ENCODE peak calls at places on chromosomes 13 and 19, in nine cellular contexts. B is Ammon's horn; N is stimulated activated CD4-positive, alpha-beta T cell treated with anti-CD3 and anti-CD28 coated beads, Interleukin-15, amount 100 ng/mL, for 1 hour; T is GM04503; I is iris pigment epithelial cell; H is activated CD4-positive, CD25-positive, alpha-beta regulatory T cell; R is activated CD4-positive, alpha-beta T cell treated with anti-CD3 and anti-CD28 coated beads for 24 hours; C is T follicular helper cell; Z is iPS DF 19.7. Q is an unnamed sample.

GRCh38 chr13:107379398-107380155 is 811.6 kb upstream of the ARGLU1 start:
- DNase-seq in I (no peak), Z (no peak), T (no peak), C (no peak), B (no peak), N (no peak), H (no peak), R (no peak), Q (no peak)

GRCh38 chr19:43464089-43464775 is 1.2 kb downstream of the LYPD3 start:
- DNase-seq in I (no peak), N (no peak), H (peak; percentile 73), R (peak; percentile 51), T (no peak), Z (no peak), B (peak; percentile 68), C (no peak), Q (no peak)

GRCh38 chr19:39052243-39052746 is 19.9 kb upstream of the FBXO27 start:
- DNase-seq in T (no peak), R (peak; percentile 41), Z (no peak), N (peak; percentile 46), H (peak; percentile 55), C (peak; percentile 48), I (peak; percentile 56), B (peak; percentile 79), Q (peak; percentile 70)

GRCh38 chr19:46748325-46749109 is 2.3 kb upstream of the STRN4 start:
- DNase-seq in C (peak; percentile 69), B (peak; percentile 62), N (peak; percentile 46), T (no peak), Z (no peak), R (peak; percentile 78), H (peak; percentile 54), I (peak; percentile 62), Q (peak; percentile 61)

GRCh38 chr13:80469841-80470378 is 129.0 kb upstream of the SPRY2 start:
- DNase-seq in C (no peak), I (peak; percentile 95), T (no peak), N (no peak), R (no peak), H (no peak), Z (no peak), B (peak; percentile 24), Q (peak; percentile 21)

GRCh38 chr19:16449330-16449961 is 22.3 kb downstream of the EPS15L1 start:
- DNase-seq in Z (no peak), H (no peak), I (peak; percentile 66), T (no peak), B (no peak), R (no peak), C (no peak), N (no peak), Q (peak; percentile 30)

GRCh38 chr13:47327856-47328255 is 431.0 kb upstream of the HTR2A start:
- DNase-seq in B (no peak), I (no peak), H (no peak), Z (no peak), N (no peak), R (no peak), C (no peak), T (no peak), Q (no peak)

GRCh38 chr13:36131215-36131930 is at the start of gene DCLK1:
- DNase-seq in R (no peak), B (peak; percentile 69), Z (no peak), C (no peak), H (no peak), N (no peak), I (peak; percentile 24), T (no peak), Q (no peak)

GRCh38 chr13:90846956-90847355 is 500.5 kb upstream of the MIR17HG start:
- DNase-seq in R (no peak), C (no peak), N (no peak), I (no peak), B (no peak), T (no peak), Z (no peak), H (no peak), Q (no peak)

GRCh38 chr13:60642552-60642951 is 245.5 kb downstream of the TDRD3 start:
- DNase-seq in C (no peak), R (no peak), B (no peak), Z (no peak), H (no peak), N (no peak), I (no peak), T (no peak), Q (no peak)

GRCh38 chr13:44243198-44243852 is 130.3 kb upstream of the SERP2 start:
- DNase-seq in T (no peak), I (peak; percentile 55), N (no peak), H (no peak), B (peak; percentile 81), R (no peak), Z (peak; percentile 28), C (no peak), Q (no peak)

GRCh38 chr13:112714772-112715569 is 25.1 kb downstream of the ATP11A start:
- DNase-seq in N (no peak), T (no peak), I (no peak), B (no peak), Z (no peak), R (no peak), C (no peak), H (no peak), Q (no peak)

GRCh38 chr13:51746802-51747201 is 57.2 kb downstream of the DHRS12 start:
- DNase-seq in C (no peak), Z (no peak), R (no peak), T (no peak), H (no peak), B (no peak), N (no peak), I (no peak), Q (no peak)

GRCh38 chr13:111046590-111047141 is 68.4 kb upstream of the ARHGEF7 start:
- DNase-seq in R (no peak), T (no peak), I (peak; percentile 58), Z (no peak), H (no peak), N (no peak), B (no peak), C (no peak), Q (no peak)

GRCh38 chr19:6233051-6233826 is 46.5 kb downstream of the MLLT1 start:
- DNase-seq in B (peak; percentile 12), R (no peak), H (no peak), Z (no peak), N (no peak), C (no peak), I (peak; percentile 44), T (no peak), Q (no peak)

GRCh38 chr19:51660975-51661600 is 14.5 kb upstream of the SIGLEC14 start:
- DNase-seq in H (no peak), B (peak; percentile 90), Z (no peak), R (peak; percentile 57), I (peak; percentile 76), C (peak; percentile 27), T (no peak), N (no peak), Q (peak; percentile 56)

GRCh38 chr13:35855531-35856019 is 275.6 kb downstream of the DCLK1 start:
- DNase-seq in I (no peak), T (no peak), N (no peak), R (no peak), B (peak; percentile 50), H (no peak), Z (peak; percentile 97), C (no peak), Q (peak; percentile 48)

GRCh38 chr13:91526543-91527033 is 128.2 kb downstream of the GPC5 start:
- DNase-seq in Z (no peak), B (no peak), H (no peak), C (no peak), N (no peak), I (no peak), R (no peak), T (no peak), Q (no peak)

GRCh38 chr19:23437901-23438300 is 42.6 kb upstream of the ZNF91 start:
- DNase-seq in T (no peak), C (no peak), N (no peak), Z (no peak), R (no peak), H (no peak), B (no peak), I (no peak), Q (no peak)

GRCh38 chr19:19115954-19116353 is 22.3 kb downstream of the TMEM161A start:
- DNase-seq in H (no peak), C (peak; percentile 15), N (no peak), B (no peak), T (no peak), Z (no peak), I (no peak), R (peak; percentile 16), Q (peak; percentile 13)

GRCh38 chr19:50669319-50670101 is 20.3 kb downstream of the C19orf81 start:
- DNase-seq in H (no peak), R (no peak), T (no peak), B (peak; percentile 26), C (no peak), N (no peak), I (peak; percentile 7), Z (no peak), Q (peak; percentile 8)

GRCh38 chr13:106083620-106084350 is 451.7 kb downstream of the EFNB2 start:
- DNase-seq in I (peak; percentile 67), N (no peak), H (no peak), Z (peak; percentile 15), T (no peak), B (peak; percentile 43), C (no peak), R (no peak), Q (no peak)

GRCh38 chr13:107834268-107834667 is 381.1 kb downstream of the LIG4 start:
- DNase-seq in I (peak; percentile 76), Z (no peak), B (peak; percentile 9), H (no peak), T (no peak), R (no peak), C (no peak), N (no peak), Q (no peak)

GRCh38 chr19:34225659-34226015 is 28.7 kb upstream of the GARRE1 start:
- DNase-seq in T (no peak), I (no peak), N (no peak), R (no peak), H (no peak), C (no peak), Z (no peak), B (no peak), Q (no peak)

GRCh38 chr19:45955905-45956608 is 17.6 kb downstream of the NOVA2 start:
- DNase-seq in C (no peak), H (no peak), Z (no peak), T (no peak), N (no peak), I (peak; percentile 14), R (no peak), B (peak; percentile 94), Q (peak; percentile 24)

GRCh38 chr13:79870123-79870522 is 389.2 kb downstream of the NDFIP2 start:
- DNase-seq in T (no peak), B (no peak), I (no peak), N (no peak), C (no peak), R (no peak), H (no peak), Z (no peak), Q (no peak)

GRCh38 chr13:111217661-111218060 is 102.6 kb downstream of the ARHGEF7 start:
- DNase-seq in Z (no peak), H (no peak), I (no peak), B (no peak), T (no peak), N (no peak), R (no peak), C (no peak), Q (no peak)

GRCh38 chr13:44174769-44175425 is 198.7 kb upstream of the SERP2 start:
- DNase-seq in H (no peak), R (no peak), I (peak; percentile 75), T (no peak), Z (no peak), N (no peak), C (no peak), B (no peak), Q (no peak)